ENCODE peak calls at places on chromosome 2, in ten cellular contexts. J is bronchial epithelial cell; Y is GM12864; I is BJ; L is tibial artery; M is psoas muscle; G is fibroblast of mammary gland; R is lung; O is CD8-positive, alpha-beta T cell; A is prostate gland. Q is an unnamed sample.

GRCh38 chr2:241503776-241504392 is 4.5 kb downstream of the STK25 start:
- DNase-seq in J (no peak), Y (no peak), I (no peak), L (no peak), M (no peak), G (no peak), R (no peak), O (no peak), A (no peak), Q (no peak)

GRCh38 chr2:238154570-238154969 is 4.2 kb upstream of the ERFE start:
- DNase-seq in J (no peak), Y (no peak), I (no peak), L (no peak), M (peak; percentile 14), G (no peak), R (no peak), O (no peak), A (no peak), Q (no peak)

GRCh38 chr2:9637330-9637729 is 6.5 kb upstream of the YWHAQ start:
- DNase-seq in J (peak; percentile 57), Y (no peak), I (no peak), L (no peak), M (no peak), G (peak; percentile 60), R (no peak), O (no peak), A (no peak), Q (no peak)

GRCh38 chr2:29233428-29233827 is 118.2 kb downstream of the CLIP4 start:
- DNase-seq in J (peak; percentile 68), Y (no peak), I (no peak), L (no peak), M (no peak), G (no peak), R (no peak), O (no peak), A (peak; percentile 80), Q (no peak)

GRCh38 chr2:234251326-234252271 is 201.1 kb downstream of the SPP2 start:
- DNase-seq in J (peak; percentile 78), Y (no peak), I (peak; percentile 96), L (peak; percentile 58), M (no peak), G (peak; percentile 99), R (peak; percentile 36), O (no peak), A (peak; percentile 91), Q (no peak)

GRCh38 chr2:53366570-53366969 is 401.0 kb upstream of the CHAC2 start:
- DNase-seq in J (no peak), Y (no peak), I (no peak), L (no peak), M (no peak), G (no peak), R (no peak), O (no peak), A (no peak), Q (no peak)

GRCh38 chr2:29143657-29144056 is 28.4 kb downstream of the CLIP4 start:
- DNase-seq in J (no peak), Y (no peak), I (no peak), L (no peak), M (no peak), G (no peak), R (no peak), O (no peak), A (no peak), Q (no peak)

GRCh38 chr2:177340158-177340557 is 52.4 kb upstream of the AGPS start:
- DNase-seq in J (peak; percentile 56), Y (no peak), I (no peak), L (no peak), M (no peak), G (peak; percentile 47), R (no peak), O (no peak), A (no peak), Q (no peak)

GRCh38 chr2:22626621-22627020 is 758.4 kb upstream of the KLHL29 start:
- DNase-seq in J (no peak), Y (no peak), I (no peak), L (no peak), M (no peak), G (no peak), R (no peak), O (no peak), A (no peak), Q (no peak)

GRCh38 chr2:9655441-9656269 is 24.9 kb upstream of the YWHAQ start:
- DNase-seq in J (no peak), Y (peak; percentile 54), I (peak; percentile 56), L (no peak), M (no peak), G (peak; percentile 45), R (no peak), O (peak; percentile 20), A (no peak), Q (no peak)

GRCh38 chr2:145906356-145906755 is 1386.4 kb upstream of the ZEB2 start:
- DNase-seq in J (peak; percentile 87), Y (no peak), I (no peak), L (no peak), M (no peak), G (peak; percentile 3), R (no peak), O (no peak), A (no peak), Q (no peak)

GRCh38 chr2:225889452-225889851 is 489.9 kb downstream of the NYAP2 start:
- DNase-seq in J (peak; percentile 72), Y (no peak), I (peak; percentile 86), L (no peak), M (no peak), G (peak; percentile 91), R (no peak), O (no peak), A (peak; percentile 13), Q (no peak)

GRCh38 chr2:147487286-147487979 is 357.4 kb upstream of the ACVR2A start:
- DNase-seq in J (no peak), Y (no peak), I (no peak), L (no peak), M (no peak), G (no peak), R (no peak), O (no peak), A (no peak), Q (no peak)

GRCh38 chr2:172484253-172484652 is 56.9 kb downstream of the ITGA6 start:
- DNase-seq in J (peak; percentile 20), Y (no peak), I (no peak), L (no peak), M (no peak), G (peak; percentile 30), R (no peak), O (no peak), A (no peak), Q (no peak)

GRCh38 chr2:241010531-241011295 is 12.3 kb downstream of the SNED1 start:
- DNase-seq in J (no peak), Y (no peak), I (no peak), L (no peak), M (no peak), G (no peak), R (peak; percentile 23), O (no peak), A (peak; percentile 5), Q (no peak)

GRCh38 chr2:234544659-234545611 is 48.1 kb upstream of the ARL4C start:
- DNase-seq in J (peak; percentile 13), Y (peak; percentile 7), I (no peak), L (peak; percentile 36), M (peak; percentile 52), G (peak; percentile 59), R (peak; percentile 66), O (peak; percentile 73), A (peak; percentile 33), Q (peak; percentile 51)

GRCh38 chr2:241842620-241843211 is 16.0 kb downstream of the PDCD1 start:
- DNase-seq in J (no peak), Y (no peak), I (no peak), L (peak; percentile 60), M (peak; percentile 49), G (no peak), R (no peak), O (peak; percentile 24), A (no peak), Q (peak; percentile 58)

GRCh38 chr2:48380989-48381625 is 148.8 kb upstream of the STON1 start:
- DNase-seq in J (peak; percentile 45), Y (no peak), I (no peak), L (no peak), M (no peak), G (no peak), R (no peak), O (no peak), A (no peak), Q (no peak)

GRCh38 chr2:48383055-48383454 is 146.9 kb upstream of the STON1 start:
- DNase-seq in J (no peak), Y (no peak), I (no peak), L (no peak), M (no peak), G (no peak), R (no peak), O (no peak), A (no peak), Q (no peak)

GRCh38 chr2:48377646-48378045 is 152.3 kb upstream of the STON1 start:
- DNase-seq in J (peak; percentile 76), Y (no peak), I (no peak), L (no peak), M (no peak), G (no peak), R (no peak), O (no peak), A (no peak), Q (no peak)
- H3K4me3 ChIP-seq in J (no peak overlapping the region), Y (no peak overlapping the region), I (no peak overlapping the region), L (no peak overlapping the region), M (no peak overlapping the region), G (no peak overlapping the region), R (no peak overlapping the region), O (no peak overlapping the region), A (no peak overlapping the region), Q (no peak overlapping the region)

GRCh38 chr2:37851828-37852584 is 73.1 kb upstream of the RMDN2 start:
- DNase-seq in J (no peak), Y (peak; percentile 56), I (no peak), L (no peak), M (no peak), G (no peak), R (no peak), O (no peak), A (no peak), Q (no peak)
- H3K4me3 ChIP-seq in J (no peak overlapping the region), Y (no peak overlapping the region), I (no peak overlapping the region), L (no peak overlapping the region), M (no peak overlapping the region), G (no peak overlapping the region), R (no peak overlapping the region), O (no peak overlapping the region), A (no peak overlapping the region), Q (no peak overlapping the region)

DNA sequence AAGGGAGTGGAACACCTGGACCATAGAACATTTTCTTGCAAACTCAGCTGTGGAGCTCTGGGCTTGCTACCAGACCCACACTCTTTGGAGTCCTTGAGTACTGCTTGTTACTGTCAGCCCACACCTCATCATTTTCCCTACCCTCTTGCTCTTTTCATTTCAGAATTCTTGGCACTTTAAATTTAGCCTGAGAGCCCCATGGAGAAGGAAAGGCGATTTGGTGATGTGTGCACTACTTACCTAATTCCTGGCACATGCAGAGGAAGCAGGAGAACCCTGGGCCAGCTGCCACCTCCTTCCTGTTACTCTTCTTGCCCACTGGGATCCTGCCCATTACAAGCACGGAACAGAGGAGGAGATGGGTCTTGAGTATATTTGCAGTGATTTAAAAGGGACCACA is 31.8 kb downstream of the TMEM178A start:
- DNase-seq in J (no peak), Y (no peak), I (no peak), L (no peak), M (peak; percentile 16), G (no peak), R (no peak), O (no peak), A (no peak), Q (peak; percentile 64)
- H3K4me3 ChIP-seq in J (no peak overlapping the region), Y (no peak overlapping the region), I (no peak overlapping the region), L (no peak overlapping the region), M (no peak overlapping the region), G (no peak overlapping the region), R (no peak overlapping the region), O (no peak overlapping the region), A (no peak overlapping the region), Q (no peak overlapping the region)

GRCh38 chr2:136119717-136120675 is 2.0 kb upstream of the CXCR4 start:
- DNase-seq in J (no peak), Y (no peak), I (no peak), L (no peak), M (no peak), G (no peak), R (no peak), O (no peak), A (no peak), Q (no peak)
- H3K4me3 ChIP-seq in J (no peak overlapping the region), Y (no peak overlapping the region), I (no peak overlapping the region), L (peak overlapping the region; percentile 45), M (peak overlapping the region; percentile 71), G (no peak overlapping the region), R (no peak overlapping the region), O (peak overlapping the region; percentile 83), A (no peak overlapping the region), Q (peak overlapping the region; percentile 82)

Q was measured in heart left ventricle.